ENCODE peak calls at places on chromosomes 3 and 15, in seven cellular contexts. O, W, H, J, N, U and K are unnamed samples.
A peak's percentile ranks its signal among the peaks of the same experiment; 100 is the strongest.

GRCh38 chr15:98442379-98442833 is 205.9 kb upstream of the IGF1R start:
- DNase-seq in O (no peak), J (peak; percentile 88), U (peak; percentile 28), N (peak; percentile 15), H (peak; percentile 55), W (peak; percentile 85), K (peak; percentile 59)

GRCh38 chr15:49863431-49864205 is 242.8 kb downstream of the DTWD1 start:
- DNase-seq in W (no peak), U (no peak), N (no peak), H (no peak), J (no peak), O (no peak), K (no peak)

GRCh38 chr3:184168363-184169120 is 6.1 kb upstream of the AP2M1 start:
- DNase-seq in N (no peak), O (no peak), U (no peak), H (no peak), J (peak; percentile 72), W (no peak), K (no peak)

GRCh38 chr3:152835311-152836102 is 576 bp downstream of the P2RY1 start:
- DNase-seq in U (peak; percentile 21), O (no peak), W (peak; percentile 56), H (peak; percentile 49), N (peak; percentile 15), J (peak; percentile 40), K (peak; percentile 4)

GRCh38 chr15:76840830-76841460 is 64.2 kb downstream of the SCAPER start:
- DNase-seq in J (peak; percentile 53), O (no peak), H (no peak), N (no peak), W (no peak), U (no peak), K (no peak)

GRCh38 chr15:31304736-31305365 is 21.8 kb upstream of the KLF13 start:
- DNase-seq in N (no peak), H (no peak), O (peak; percentile 37), J (no peak), W (no peak), U (no peak), K (no peak)

GRCh38 chr15:60975203-60975602 is 253.9 kb downstream of the RORA start:
- DNase-seq in W (no peak), J (no peak), H (no peak), U (no peak), N (no peak), O (no peak), K (no peak)

GRCh38 chr15:66789029-66790025 is 87.3 kb downstream of the SMAD6 start:
- DNase-seq in N (no peak), W (peak; percentile 65), H (no peak), J (peak; percentile 61), O (no peak), U (peak; percentile 38), K (no peak)

GRCh38 chr3:99825239-99825638 is 7.6 kb downstream of the CMSS1 start:
- DNase-seq in O (no peak), H (no peak), J (peak; percentile 64), W (no peak), U (no peak), N (no peak), K (no peak)

GRCh38 chr3:63910873-63911272 is 1.3 kb downstream of the SCAANT1 start:
- DNase-seq in W (no peak), N (no peak), H (no peak), U (no peak), O (no peak), J (no peak), K (no peak)

GRCh38 chr3:183085634-183086390 is 13.5 kb downstream of the MCCC1 start:
- DNase-seq in O (no peak), J (peak; percentile 39), H (peak; percentile 29), N (peak; percentile 22), U (no peak), W (peak; percentile 58), K (no peak)

GRCh38 chr3:44954289-44954688 is 21.7 kb downstream of the ZDHHC3 start:
- DNase-seq in J (no peak), N (no peak), W (no peak), H (no peak), U (peak; percentile 44), O (no peak), K (no peak)

GRCh38 chr15:39960411-39960810 is 26.5 kb downstream of the EIF2AK4 start:
- DNase-seq in N (no peak), H (peak; percentile 21), W (no peak), J (no peak), O (no peak), U (no peak), K (no peak)

GRCh38 chr3:88589131-88589530 is 439.4 kb downstream of the C3orf38 start:
- DNase-seq in H (no peak), W (no peak), N (no peak), O (no peak), J (peak; percentile 21), U (no peak), K (no peak)

GRCh38 chr3:8557298-8557697 is 55.7 kb downstream of the LMCD1 start:
- DNase-seq in O (no peak), H (peak; percentile 41), N (no peak), J (no peak), W (peak; percentile 24), U (no peak), K (no peak)

GRCh38 chr15:98689431-98689861 is 41.1 kb downstream of the IGF1R start:
- DNase-seq in H (no peak), N (no peak), U (no peak), O (no peak), W (no peak), J (peak; percentile 52), K (no peak)

GRCh38 chr3:151410891-151411559 is 26.5 kb upstream of the P2RY12 start:
- DNase-seq in W (no peak), N (no peak), U (no peak), H (no peak), J (peak; percentile 64), O (no peak), K (no peak)

GRCh38 chr3:188296761-188297689 is 143.1 kb downstream of the LPP start:
- DNase-seq in N (no peak), H (peak; percentile 53), W (peak; percentile 66), U (peak; percentile 84), O (no peak), J (peak; percentile 85), K (no peak)

GRCh38 chr3:38576131-38577088 is 73.1 kb downstream of the SCN5A start:
- DNase-seq in W (no peak), H (no peak), U (no peak), J (no peak), N (no peak), O (peak; percentile 92), K (no peak)

GRCh38 chr15:85504739-85505676 is 124.6 kb downstream of the AKAP13 start:
- DNase-seq in W (peak; percentile 59), N (peak; percentile 45), J (peak; percentile 73), U (peak; percentile 39), O (no peak), H (peak; percentile 72), K (peak; percentile 16)

GRCh38 chr3:46996689-46997452 is 17.4 kb downstream of the NBEAL2 start:
- DNase-seq in U (no peak), O (no peak), N (no peak), H (no peak), W (no peak), J (no peak), K (no peak)

DNA sequence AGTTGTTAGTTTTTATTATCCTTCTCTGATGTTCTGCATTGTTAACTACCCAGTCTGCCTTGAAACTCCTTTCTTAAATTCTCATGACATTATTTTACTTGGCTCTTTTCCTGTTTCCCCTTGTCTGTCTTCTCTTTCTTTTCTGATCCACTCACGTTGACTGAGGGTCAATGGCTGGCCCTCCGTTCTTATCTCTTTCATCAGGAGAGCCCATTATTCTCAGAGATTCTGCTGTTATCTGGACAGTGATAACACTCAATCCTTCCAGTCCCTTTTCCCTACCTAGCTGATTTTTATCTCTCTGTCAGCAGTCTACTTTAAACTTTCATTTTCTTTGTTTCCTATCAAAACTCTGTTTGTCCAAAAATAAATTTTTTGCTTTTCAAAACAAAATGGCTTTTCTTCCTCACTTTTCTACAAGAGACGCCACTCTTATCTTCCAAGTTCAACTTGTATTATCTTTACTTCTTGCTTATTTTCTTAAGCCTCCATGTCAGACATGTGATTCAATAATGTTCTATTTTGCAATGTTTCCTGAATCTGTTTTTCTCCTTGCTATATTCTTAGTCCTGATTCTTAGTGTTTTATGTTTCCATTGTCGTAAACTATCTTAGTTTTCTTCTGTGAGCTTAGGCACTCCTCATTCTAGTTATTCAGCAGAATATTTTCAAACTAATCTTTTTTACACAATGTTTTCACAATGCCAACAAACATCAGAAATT is 120.2 kb downstream of the NEDD4 start:
- DNase-seq in N (no peak), H (no peak), U (no peak), O (no peak), W (no peak), J (no peak), K (no peak)
- TF ChIP-seq CTCF in N (no peak), H (no peak), U (no peak), O (no peak), W (no peak), J (no peak), K (no peak)

DNA sequence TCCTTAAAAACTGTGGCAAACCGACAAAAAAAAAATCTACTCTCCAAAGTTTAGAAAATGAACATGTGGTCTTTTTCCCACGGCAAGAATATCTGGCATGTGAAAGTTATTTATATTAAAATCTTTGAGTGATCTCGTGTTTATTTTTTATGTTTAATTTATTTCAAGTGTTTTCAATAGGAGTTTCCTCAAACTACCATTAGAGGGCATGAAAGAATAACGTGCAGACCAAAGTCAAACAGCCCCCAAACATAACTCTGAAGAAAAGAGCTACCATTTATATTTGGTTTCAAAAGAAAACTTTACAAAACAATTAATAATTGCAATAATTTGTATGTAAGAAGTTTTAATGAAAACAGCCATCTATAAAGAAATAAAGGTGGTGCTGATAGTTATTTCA is 286.3 kb downstream of the ZIC4 start:
- DNase-seq in O (no peak), W (no peak), J (peak; percentile 40), N (no peak), U (no peak), H (no peak), K (no peak)
- TF ChIP-seq CTCF in O (no peak), W (peak; percentile 34), J (peak; percentile 70), N (peak; percentile 5), U (no peak), H (no peak), K (no peak)

GRCh38 chr3:195095704-195096036 is 175.3 kb downstream of the XXYLT1 start:
- DNase-seq in W (no peak), H (no peak), U (no peak), J (peak; percentile 56), O (no peak), N (no peak), K (no peak)

GRCh38 chr3:195093731-195094130 is 177.2 kb downstream of the XXYLT1 start:
- DNase-seq in H (no peak), J (no peak), U (no peak), N (no peak), O (no peak), W (no peak), K (no peak)

GRCh38 chr3:195095035-195095703 is 175.8 kb downstream of the XXYLT1 start:
- DNase-seq in N (peak; percentile 70), O (no peak), J (no peak), U (no peak), W (no peak), H (no peak), K (no peak)

GRCh38 chr3:195096053-195096452 is 174.9 kb downstream of the XXYLT1 start:
- DNase-seq in W (no peak), J (no peak), H (no peak), N (no peak), O (no peak), U (no peak), K (no peak)

GRCh38 chr3:195094211-195094921 is 176.6 kb downstream of the XXYLT1 start:
- DNase-seq in W (no peak), U (no peak), N (peak; percentile 55), O (no peak), H (no peak), J (no peak), K (no peak)
- TF ChIP-seq CTCF in W (no peak), U (no peak), N (no peak), O (no peak), H (no peak), J (no peak), K (no peak)

GRCh38 chr3:126394977-126395321 is 240 bp downstream of the CFAP100 start:
- DNase-seq in W (no peak), N (no peak), O (no peak), J (no peak), U (no peak), H (no peak), K (no peak)
- TF ChIP-seq CTCF in W (no peak), N (no peak), O (no peak), J (no peak), U (no peak), H (no peak), K (no peak)